ENCODE peak calls at places on chromosomes 12 and 14, in five cellular contexts. J is HCT116, P is K562, Y is SK-N-SH, A is GM12878. E is an unnamed sample.

GRCh38 chr12:78562358-78563205 is 302.0 kb upstream of the SYT1 start:
- DNase-seq in P (no peak), J (peak), Y (no peak), A (no peak), E (peak)

GRCh38 chr12:52496054-52496453 is 3.0 kb upstream of the KRT6A start:
- DNase-seq in Y (no peak), A (no peak), J (no peak), P (no peak), E (no peak)

GRCh38 chr14:55929136-55929535 is 189.1 kb upstream of the PELI2 start:
- DNase-seq in P (no peak), J (no peak), A (no peak), Y (peak), E (no peak)

GRCh38 chr14:105867961-105868599 is 341.7 kb downstream of the TMEM121 start:
- DNase-seq in P (no peak), A (no peak), J (no peak), Y (no peak), E (no peak)

GRCh38 chr12:71476513-71476912 is 36.9 kb downstream of the LGR5 start:
- DNase-seq in Y (no peak), A (no peak), J (no peak), P (no peak), E (no peak)

GRCh38 chr12:28870839-28871440 is 278.1 kb upstream of the FAR2 start:
- DNase-seq in A (no peak), Y (no peak), P (no peak), J (no peak), E (no peak)

GRCh38 chr12:76996983-76997382 is 68.4 kb downstream of the E2F7 start:
- DNase-seq in A (no peak), J (no peak), Y (no peak), P (no peak), E (no peak)

GRCh38 chr12:71546322-71546861 is 106.8 kb downstream of the LGR5 start:
- DNase-seq in P (no peak), J (no peak), Y (no peak), A (no peak), E (no peak)

GRCh38 chr12:65501093-65501621 is 222.7 kb downstream of the MSRB3 start:
- DNase-seq in Y (no peak), A (no peak), P (no peak), J (no peak), E (no peak)

GRCh38 chr14:72737560-72737943 is 156.3 kb downstream of the DPF3 start:
- DNase-seq in A (no peak), P (no peak), J (no peak), Y (peak), E (no peak)

GRCh38 chr12:62700091-62700490 is 233.5 kb downstream of the MON2 start:
- DNase-seq in J (no peak), A (no peak), P (no peak), Y (no peak), E (no peak)

GRCh38 chr14:102182901-102183619 is 43.4 kb downstream of the WDR20 start:
- DNase-seq in J (no peak), P (no peak), Y (no peak), A (no peak), E (no peak)

GRCh38 chr12:4664111-4664510 is 15.2 kb downstream of the NDUFA9 start:
- DNase-seq in P (no peak), Y (no peak), A (no peak), J (no peak), E (no peak)

GRCh38 chr14:35365130-35366047 is 39.2 kb downstream of the NFKBIA start:
- DNase-seq in J (peak), A (no peak), Y (no peak), P (peak), E (no peak)

GRCh38 chr12:5969974-5970690 is 25.1 kb upstream of the ANO2 start:
- DNase-seq in A (no peak), J (no peak), P (no peak), Y (no peak), E (no peak)

GRCh38 chr12:12724421-12725085 is 7.4 kb downstream of the CDKN1B start:
- DNase-seq in P (peak), J (no peak), Y (peak), A (no peak), E (no peak)

GRCh38 chr12:104974626-104975290 is 11.4 kb upstream of the NOPCHAP1 start:
- DNase-seq in J (no peak), Y (no peak), P (no peak), A (peak), E (peak)
- TF ChIP-seq JUND in J (no peak), Y (no peak), P (no peak), A (no peak), E (no peak)

GRCh38 chr12:73529954-73530353 is 1007.7 kb upstream of the ATXN7L3B start:
- DNase-seq in Y (no peak), P (no peak), J (no peak), A (no peak), E (no peak)
- TF ChIP-seq JUND in Y (no peak), P (no peak), J (no peak), A (no peak), E (no peak)

DNA sequence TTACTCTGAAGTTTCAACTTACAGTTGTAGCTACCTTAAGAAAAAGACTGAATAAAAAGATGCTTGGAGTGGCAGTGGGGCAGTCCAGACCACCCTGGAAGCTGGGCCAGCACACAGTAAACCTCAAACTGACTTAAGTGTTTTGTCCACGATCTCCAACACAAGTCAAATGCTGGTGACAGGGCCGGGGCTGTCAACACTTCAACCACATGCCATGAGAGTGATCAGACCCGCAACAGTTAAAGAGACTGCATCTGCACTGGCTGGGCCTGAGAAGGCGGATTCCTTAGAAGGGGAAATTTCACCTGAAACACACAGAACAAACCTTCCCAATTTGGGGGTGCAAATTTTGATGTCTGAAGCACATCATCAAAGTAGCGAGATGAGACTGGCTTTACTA is 223.5 kb upstream of the CAND1 start:
- DNase-seq in J (no peak), P (no peak), Y (no peak), A (no peak), E (no peak)
- TF ChIP-seq JUND in J (no peak), P (no peak), Y (no peak), A (no peak), E (no peak)

DNA sequence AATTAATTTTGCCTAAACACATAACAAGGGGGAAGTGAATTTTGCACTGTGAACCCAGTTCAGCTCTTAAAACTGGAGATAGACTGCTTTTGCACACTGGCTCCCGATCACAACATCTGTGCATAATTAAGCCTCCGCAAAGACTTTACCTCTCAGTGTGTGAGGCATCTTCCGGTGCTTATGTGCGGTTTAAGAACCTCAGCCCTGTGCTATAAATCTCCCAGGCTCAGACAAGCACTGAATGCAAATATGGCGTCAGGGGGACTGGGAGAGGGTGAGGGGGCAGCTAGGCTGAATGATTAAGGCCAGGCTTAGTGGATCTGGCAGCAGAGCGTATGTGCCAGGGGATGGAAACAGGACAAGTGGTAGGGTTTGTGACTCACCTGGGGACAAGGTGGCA is 103.3 kb downstream of the ADCK1 start:
- DNase-seq in P (no peak), Y (no peak), J (no peak), A (no peak), E (no peak)
- TF ChIP-seq JUND in P (no peak), Y (no peak), J (no peak), A (no peak), E (no peak)

GRCh38 chr14:104424406-104425072 is 155.0 kb upstream of the C14orf180 start:
- DNase-seq in P (no peak), J (no peak), A (no peak), Y (peak), E (no peak)

GRCh38 chr14:104421892-104422291 is 157.7 kb upstream of the C14orf180 start:
- DNase-seq in P (no peak), Y (peak), J (no peak), A (no peak), E (no peak)

GRCh38 chr14:104422301-104423223 is 157.0 kb upstream of the C14orf180 start:
- DNase-seq in Y (peak), A (no peak), J (no peak), P (no peak), E (no peak)

GRCh38 chr14:104423715-104424405 is 155.7 kb upstream of the C14orf180 start:
- DNase-seq in J (no peak), Y (peak), P (no peak), A (no peak), E (no peak)

GRCh38 chr14:104423224-104423681 is 156.3 kb upstream of the C14orf180 start:
- DNase-seq in Y (peak), J (no peak), A (no peak), P (no peak), E (no peak)
- TF ChIP-seq JUND in Y (no peak), J (no peak), A (no peak), P (no peak), E (no peak)

DNA sequence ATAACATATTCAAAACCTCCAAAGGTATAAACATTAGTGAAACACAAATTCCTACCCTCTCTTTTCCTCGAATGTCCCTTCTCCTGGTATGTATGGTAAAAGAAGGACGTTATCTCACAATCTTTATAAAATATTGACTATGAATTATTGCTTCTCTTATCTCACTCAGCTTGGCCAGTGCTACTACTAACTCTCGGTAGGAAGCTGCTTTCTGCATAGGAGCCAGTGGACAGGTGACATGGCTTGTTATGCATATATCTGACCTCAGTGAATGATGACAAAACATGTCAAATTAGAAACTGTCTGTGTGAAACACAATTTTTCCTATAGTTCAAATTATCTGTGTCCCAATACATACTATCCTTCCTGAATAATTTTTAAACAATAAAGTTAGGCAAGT is 48.5 kb upstream of the FLRT2 start:
- DNase-seq in J (no peak), A (no peak), Y (no peak), P (no peak), E (no peak)
- TF ChIP-seq JUND in J (no peak), A (no peak), Y (no peak), P (no peak), E (no peak)